ENCODE peak calls at places on chromosomes 11 and 22, in nine cellular contexts. H is HuH-7; P is naive thymus-derived CD4-positive, alpha-beta T cell; V is Kasumi-1; M is CD4-positive, alpha-beta T cell; J is amniotic stem cell; Y is CD8-positive, alpha-beta memory T cell; O is foreskin fibroblast; F is renal cortical epithelial cell. Q is an unnamed sample.

GRCh38 chr22:41801147-41801819 is 804 bp downstream of the CCDC134 start:
- DNase-seq in O (no peak), M (no peak), V (no peak), P (no peak), H (no peak), Y (peak), J (no peak), F (no peak), Q (no peak)

GRCh38 chr11:1047576-1048156 is 11.1 kb upstream of the MUC6 start:
- DNase-seq in O (no peak), F (no peak), M (no peak), Y (no peak), J (no peak), H (no peak), V (no peak), P (no peak), Q (no peak)

GRCh38 chr11:94142308-94143277 is 14.0 kb downstream of the PANX1 start:
- DNase-seq in O (no peak), P (no peak), Y (no peak), F (no peak), H (no peak), J (no peak), M (no peak), V (no peak), Q (no peak)

GRCh38 chr22:28909375-28909774 is 26.0 kb downstream of the ZNRF3 start:
- DNase-seq in J (no peak), H (no peak), V (no peak), F (no peak), O (no peak), Y (no peak), P (no peak), M (no peak), Q (no peak)

GRCh38 chr11:131504199-131504949 is 134.0 kb downstream of the NTM start:
- DNase-seq in O (no peak), F (no peak), H (no peak), Y (no peak), P (no peak), M (no peak), V (no peak), J (no peak), Q (no peak)

GRCh38 chr11:121421149-121421906 is 30.8 kb upstream of the SORL1 start:
- DNase-seq in M (no peak), O (no peak), P (no peak), Y (no peak), H (no peak), J (no peak), F (peak), V (no peak), Q (no peak)

GRCh38 chr11:2207773-2208621 is 36.4 kb upstream of the TH start:
- DNase-seq in J (no peak), Y (no peak), F (no peak), H (no peak), O (no peak), M (no peak), V (no peak), P (no peak), Q (no peak)

GRCh38 chr11:115724709-115725108 is 220.5 kb upstream of the CADM1 start:
- DNase-seq in H (no peak), O (no peak), J (no peak), Y (no peak), V (no peak), F (peak), M (no peak), P (no peak), Q (no peak)

GRCh38 chr11:76770642-76771445 is 12.3 kb upstream of the TSKU start:
- DNase-seq in V (no peak), M (no peak), J (peak), H (no peak), O (peak), Y (no peak), F (peak), P (no peak), Q (no peak)

GRCh38 chr22:40716116-40716515 is 36.8 kb downstream of the MCHR1 start:
- DNase-seq in V (no peak), J (no peak), F (no peak), O (no peak), P (no peak), Y (no peak), M (no peak), H (no peak), Q (no peak)

GRCh38 chr22:22201185-22201924 is 43.2 kb upstream of the VPREB1 start:
- DNase-seq in H (peak), M (peak), O (no peak), J (no peak), V (peak), Y (peak), P (no peak), F (no peak), Q (peak)

GRCh38 chr11:130718118-130718517 is 198.2 kb downstream of the SNX19 start:
- DNase-seq in V (no peak), P (no peak), J (no peak), O (no peak), F (no peak), Y (no peak), M (no peak), H (no peak), Q (no peak)

GRCh38 chr11:2312232-2313042 is 10.6 kb downstream of the TSPAN32 start:
- DNase-seq in P (no peak), F (peak), H (no peak), J (no peak), M (no peak), O (peak), V (no peak), Y (no peak), Q (no peak)

GRCh38 chr11:95512682-95513081 is 276.9 kb downstream of the FAM76B start:
- DNase-seq in M (no peak), F (peak), J (peak), P (no peak), V (no peak), H (no peak), Y (no peak), O (peak), Q (no peak)

GRCh38 chr22:35695202-35695601 is 22.5 kb upstream of the APOL5 start:
- DNase-seq in P (peak), F (no peak), Y (no peak), J (no peak), H (no peak), M (no peak), V (no peak), O (no peak), Q (no peak)

GRCh38 chr11:64759722-64760719 is at the start of gene PYGM:
- DNase-seq in F (no peak), J (no peak), M (no peak), H (no peak), V (no peak), P (no peak), O (no peak), Y (no peak), Q (no peak)

GRCh38 chr11:76459299-76459698 is 14.5 kb downstream of the EMSY start:
- DNase-seq in P (no peak), F (no peak), J (no peak), V (peak), M (no peak), H (peak), Y (no peak), O (no peak), Q (no peak)

GRCh38 chr22:47588583-47588970 is 826.1 kb downstream of the TBC1D22A start:
- DNase-seq in O (no peak), M (no peak), Y (no peak), H (no peak), J (no peak), F (no peak), P (no peak), V (no peak), Q (no peak)

GRCh38 chr11:131408011-131408640 is 37.7 kb downstream of the NTM start:
- DNase-seq in P (no peak), J (no peak), F (peak), H (peak), M (no peak), V (no peak), O (no peak), Y (no peak), Q (peak)

GRCh38 chr11:129973809-129974208 is 28.8 kb downstream of the PRDM10 start:
- DNase-seq in J (no peak), H (peak), Y (no peak), F (peak), P (no peak), M (no peak), O (no peak), V (no peak), Q (no peak)

GRCh38 chr11:123653405-123653996 is 923 bp downstream of the SCN3B start:
- DNase-seq in F (no peak), P (no peak), O (no peak), V (no peak), Y (no peak), J (no peak), H (peak), M (no peak), Q (no peak)

GRCh38 chr11:95121687-95122086 is 32.0 kb downstream of the ENDOD1 start:
- DNase-seq in F (no peak), J (no peak), O (no peak), Y (no peak), H (no peak), M (no peak), V (no peak), P (no peak), Q (no peak)

GRCh38 chr11:70247042-70247709 is 23.3 kb upstream of the PPFIA1 start:
- DNase-seq in P (no peak), M (no peak), O (no peak), H (no peak), J (no peak), V (no peak), Y (no peak), F (peak), Q (no peak)

Q was measured in KG1.